ENCODE peak calls at places on chromosomes 4 and X, in four cellular contexts. J, M, O and U are unnamed samples.

GRCh38 chr4:129641179-129641578 is 545.2 kb downstream of the C4orf33 start:
- DNase-seq in J (peak; percentile 60), M (no peak), O (peak; percentile 1), U (peak; percentile 2)

GRCh38 chr4:180099962-180100361 is 2143.2 kb upstream of the TENM3 start:
- DNase-seq in J (no peak), M (no peak), O (no peak), U (no peak)

GRCh38 chr4:108018038-108018883 is 28.6 kb downstream of the HADH start:
- DNase-seq in J (peak; percentile 80), M (peak; percentile 83), O (peak; percentile 77), U (peak; percentile 57)

GRCh38 chrX:24646745-24647182 is 383 bp downstream of the PCYT1B start:
- DNase-seq in J (peak; percentile 5), M (no peak), O (no peak), U (no peak)

GRCh38 chrX:42094208-42094607 is 170.9 kb upstream of the CASK start:
- DNase-seq in J (no peak), M (no peak), O (no peak), U (no peak)

GRCh38 chrX:3094261-3094660 is 53.0 kb downstream of the ARSF start:
- DNase-seq in J (peak; percentile 1), M (no peak), O (no peak), U (no peak)

GRCh38 chr4:128810871-128811570 is 1.5 kb downstream of the JADE1 start:
- DNase-seq in J (peak; percentile 79), M (peak; percentile 81), O (peak; percentile 75), U (peak; percentile 19)

GRCh38 chr4:81030617-81031388 is at the start of gene BMP3:
- DNase-seq in J (no peak), M (no peak), O (no peak), U (no peak)

GRCh38 chr4:118849867-118850812 is 14.2 kb upstream of the SEC24D start:
- DNase-seq in J (no peak), M (peak; percentile 22), O (peak; percentile 11), U (no peak)